ENCODE peak calls at places on chromosomes 11 and 22, in ten cellular contexts. T, Q, J, L, M, P, I, K, O and X are unnamed samples.

GRCh38 chr11:118434553-118435232 is 1.6 kb upstream of the KMT2A start:
- DNase-seq in T (no peak), Q (peak), J (peak), L (peak), M (peak), P (peak), I (peak), K (peak), O (peak), X (no peak)

GRCh38 chr11:44066732-44067131 is 662 bp downstream of the ACCS start:
- DNase-seq in T (peak), Q (no peak), J (no peak), L (peak), M (no peak), P (no peak), I (no peak), K (no peak), O (no peak), X (no peak)

GRCh38 chr11:103878646-103879045 is 157.8 kb upstream of the DDI1 start:
- DNase-seq in T (no peak), Q (no peak), J (no peak), L (no peak), M (no peak), P (no peak), I (no peak), K (no peak), O (no peak), X (no peak)

GRCh38 chr11:78420796-78421209 is 3.2 kb upstream of the GAB2 start:
- DNase-seq in T (no peak), Q (peak), J (no peak), L (peak), M (peak), P (peak), I (peak), K (no peak), O (no peak), X (peak)

GRCh38 chr11:76455331-76455730 is 10.5 kb downstream of the EMSY start:
- DNase-seq in T (no peak), Q (no peak), J (no peak), L (peak), M (no peak), P (no peak), I (no peak), K (no peak), O (no peak), X (no peak)

GRCh38 chr22:42228480-42228879 is 42.0 kb downstream of the TCF20 start:
- DNase-seq in T (no peak), Q (no peak), J (no peak), L (no peak), M (no peak), P (no peak), I (no peak), K (no peak), O (no peak), X (no peak)

GRCh38 chr11:123475478-123475877 is 45.4 kb downstream of the GRAMD1B start:
- DNase-seq in T (no peak), Q (no peak), J (no peak), L (peak), M (no peak), P (no peak), I (no peak), K (no peak), O (no peak), X (no peak)

GRCh38 chr11:3994030-3994640 is 100.5 kb upstream of the RRM1 start:
- DNase-seq in T (no peak), Q (no peak), J (no peak), L (peak), M (no peak), P (no peak), I (no peak), K (no peak), O (no peak), X (no peak)

GRCh38 chr11:16584569-16584968 is 153.9 kb upstream of the C11orf58 start:
- DNase-seq in T (no peak), Q (no peak), J (no peak), L (no peak), M (no peak), P (no peak), I (no peak), K (no peak), O (no peak), X (no peak)

GRCh38 chr11:747176-748006 is at the start of gene TALDO1:
- DNase-seq in T (peak), Q (peak), J (peak), L (peak), M (peak), P (peak), I (peak), K (peak), O (peak), X (peak)

GRCh38 chr11:27532652-27533325 is 26.2 kb upstream of the LIN7C start:
- DNase-seq in T (no peak), Q (no peak), J (no peak), L (peak), M (no peak), P (no peak), I (no peak), K (no peak), O (no peak), X (no peak)

GRCh38 chr11:94171693-94172440 is 43.2 kb downstream of the PANX1 start:
- DNase-seq in T (no peak), Q (no peak), J (peak), L (peak), M (peak), P (peak), I (peak), K (no peak), O (peak), X (no peak)

GRCh38 chr11:80815752-80816453 is 1375.1 kb upstream of the TENM4 start:
- DNase-seq in T (no peak), Q (no peak), J (no peak), L (no peak), M (no peak), P (no peak), I (no peak), K (no peak), O (no peak), X (no peak)

GRCh38 chr22:48464246-48464645 is 1363.4 kb downstream of the BRD1 start:
- DNase-seq in T (no peak), Q (no peak), J (no peak), L (no peak), M (no peak), P (no peak), I (no peak), K (no peak), O (no peak), X (no peak)

GRCh38 chr11:78295991-78296930 is 107.5 kb downstream of the USP35 start:
- DNase-seq in T (no peak), Q (no peak), J (no peak), L (peak), M (no peak), P (no peak), I (no peak), K (no peak), O (no peak), X (no peak)

GRCh38 chr11:77126861-77127673 is 979 bp upstream of the MYO7A start:
- DNase-seq in T (no peak), Q (peak), J (peak), L (peak), M (peak), P (peak), I (peak), K (peak), O (no peak), X (peak)

GRCh38 chr11:22688914-22689313 is 22.5 kb downstream of the GAS2 start:
- DNase-seq in T (no peak), Q (no peak), J (no peak), L (no peak), M (no peak), P (no peak), I (no peak), K (no peak), O (no peak), X (no peak)

GRCh38 chr22:20751185-20751851 is 22.6 kb upstream of the SERPIND1 start:
- DNase-seq in T (no peak), Q (no peak), J (no peak), L (no peak), M (no peak), P (no peak), I (no peak), K (no peak), O (no peak), X (no peak)

GRCh38 chr11:8082391-8083087 is 1.5 kb downstream of the TUB start:
- DNase-seq in T (no peak), Q (no peak), J (no peak), L (no peak), M (peak), P (no peak), I (no peak), K (no peak), O (no peak), X (no peak)

GRCh38 chr11:47375020-47375419 is 3.3 kb downstream of the SPI1 start:
- DNase-seq in T (no peak), Q (peak), J (no peak), L (no peak), M (no peak), P (no peak), I (no peak), K (no peak), O (no peak), X (no peak)

GRCh38 chr11:80596291-80596810 is 1155.5 kb upstream of the TENM4 start:
- DNase-seq in T (no peak), Q (no peak), J (no peak), L (no peak), M (no peak), P (no peak), I (no peak), K (no peak), O (no peak), X (no peak)

GRCh38 chr11:134068829-134069425 is at the start of gene JAM3:
- DNase-seq in T (peak), Q (peak), J (peak), L (peak), M (peak), P (peak), I (peak), K (peak), O (peak), X (peak)

GRCh38 chr11:73330569-73331093 is 22.6 kb downstream of the ARHGEF17 start:
- DNase-seq in T (no peak), Q (no peak), J (no peak), L (peak), M (no peak), P (no peak), I (no peak), K (no peak), O (no peak), X (no peak)

GRCh38 chr22:31846161-31847115 is 92.6 kb downstream of the DEPDC5 start:
- DNase-seq in T (no peak), Q (no peak), J (no peak), L (peak), M (no peak), P (no peak), I (no peak), K (no peak), O (no peak), X (no peak)

GRCh38 chr22:40960137-40960536 is 9.0 kb downstream of the RBX1 start:
- DNase-seq in T (no peak), Q (no peak), J (no peak), L (peak), M (no peak), P (no peak), I (no peak), K (no peak), O (no peak), X (no peak)

GRCh38 chr11:106086135-106086534 is 8.7 kb downstream of the AASDHPPT start:
- DNase-seq in T (no peak), Q (no peak), J (no peak), L (no peak), M (no peak), P (no peak), I (no peak), K (no peak), O (no peak), X (no peak)

GRCh38 chr11:84608788-84609309 is 1018.3 kb downstream of the DLG2 start:
- DNase-seq in T (no peak), Q (no peak), J (no peak), L (no peak), M (no peak), P (no peak), I (no peak), K (no peak), O (no peak), X (no peak)